ENCODE peak calls at places on chromosomes 3 and 15, in seven cellular contexts. P is sigmoid colon; Q is AG04450; W is uterus; T is cardiac muscle cell; X is A673; B is CD8-positive, alpha-beta T cell. Y is an unnamed sample.

GRCh38 chr3:2166552-2166951 is 67.9 kb downstream of the CNTN4 start:
- DNase-seq in P (no peak), Q (no peak), W (no peak), T (no peak), X (peak; percentile 39), B (no peak), Y (no peak)

GRCh38 chr15:40430271-40430805 is 10.4 kb upstream of the BAHD1 start:
- DNase-seq in P (no peak), Q (no peak), W (no peak), T (no peak), X (peak; percentile 77), B (no peak), Y (no peak)

GRCh38 chr15:65476942-65477341 is 40.5 kb downstream of the DPP8 start:
- DNase-seq in P (no peak), Q (peak; percentile 49), W (no peak), T (peak; percentile 81), X (no peak), B (no peak), Y (no peak)

GRCh38 chr3:134018406-134018805 is 11.3 kb downstream of the SLCO2A1 start:
- DNase-seq in P (peak; percentile 18), Q (no peak), W (no peak), T (peak; percentile 57), X (no peak), B (no peak), Y (no peak)

GRCh38 chr15:73598540-73599195 is 34.5 kb downstream of the NPTN start:
- DNase-seq in P (no peak), Q (no peak), W (peak; percentile 35), T (peak; percentile 64), X (peak; percentile 20), B (no peak), Y (no peak)

GRCh38 chr3:69353088-69353478 is 32.8 kb downstream of the FRMD4B start:
- DNase-seq in P (no peak), Q (no peak), W (no peak), T (no peak), X (no peak), B (no peak), Y (no peak)

GRCh38 chr15:32861741-32862140 is 143.9 kb downstream of the GREM1 start:
- DNase-seq in P (no peak), Q (no peak), W (peak; percentile 41), T (peak; percentile 61), X (peak; percentile 48), B (no peak), Y (peak; percentile 5)

GRCh38 chr3:72187131-72187530 is 402.2 kb upstream of the PROK2 start:
- DNase-seq in P (no peak), Q (no peak), W (no peak), T (peak; percentile 20), X (no peak), B (no peak), Y (no peak)

GRCh38 chr3:182971637-182972036 is 8.7 kb downstream of the DCUN1D1 start:
- DNase-seq in P (no peak), Q (no peak), W (no peak), T (peak; percentile 8), X (no peak), B (no peak), Y (no peak)

GRCh38 chr15:42060797-42061196 is 33.6 kb downstream of the PLA2G4D start:
- DNase-seq in P (no peak), Q (no peak), W (no peak), T (no peak), X (no peak), B (no peak), Y (no peak)

GRCh38 chr15:22806156-22806555 is 19.7 kb downstream of the NIPA1 start:
- DNase-seq in P (no peak), Q (no peak), W (no peak), T (no peak), X (no peak), B (no peak), Y (peak; percentile 69)

GRCh38 chr3:25870452-25870851 is 80.6 kb downstream of the OXSM start:
- DNase-seq in P (no peak), Q (no peak), W (no peak), T (no peak), X (no peak), B (no peak), Y (no peak)

GRCh38 chr3:38579146-38579545 is 70.3 kb downstream of the SCN5A start:
- DNase-seq in P (no peak), Q (no peak), W (no peak), T (peak; percentile 17), X (no peak), B (no peak), Y (no peak)

GRCh38 chr3:33926998-33927605 is 128.7 kb downstream of the PDCD6IP start:
- DNase-seq in P (no peak), Q (no peak), W (no peak), T (no peak), X (no peak), B (no peak), Y (no peak)

GRCh38 chr3:126422571-126423091 is 27.9 kb downstream of the CFAP100 start:
- DNase-seq in P (peak; percentile 58), Q (no peak), W (no peak), T (no peak), X (no peak), B (no peak), Y (no peak)

GRCh38 chr15:25169318-25169717 is 214.5 kb downstream of the SNRPN start:
- DNase-seq in P (peak; percentile 42), Q (no peak), W (no peak), T (no peak), X (no peak), B (no peak), Y (no peak)

GRCh38 chr3:71226565-71227281 is 356.8 kb downstream of the FOXP1 start:
- DNase-seq in P (no peak), Q (no peak), W (no peak), T (peak; percentile 56), X (no peak), B (peak; percentile 57), Y (no peak)

GRCh38 chr3:160649596-160649995 is 27.4 kb upstream of the ARL14 start:
- DNase-seq in P (no peak), Q (no peak), W (no peak), T (no peak), X (no peak), B (no peak), Y (no peak)

GRCh38 chr3:8767667-8768363 is 1.6 kb downstream of the OXTR start:
- DNase-seq in P (no peak), Q (no peak), W (no peak), T (peak; percentile 17), X (no peak), B (no peak), Y (no peak)

GRCh38 chr3:129412542-129413198 is 15.8 kb downstream of the EFCAB12 start:
- DNase-seq in P (no peak), Q (peak; percentile 58), W (no peak), T (peak; percentile 47), X (no peak), B (no peak), Y (no peak)
- H3K27ac ChIP-seq in P (no peak overlapping the region), Q (peak overlapping the region; percentile 96), W (no peak overlapping the region), T (no peak overlapping the region), X (no peak overlapping the region), B (no peak overlapping the region), Y (no peak overlapping the region)

DNA sequence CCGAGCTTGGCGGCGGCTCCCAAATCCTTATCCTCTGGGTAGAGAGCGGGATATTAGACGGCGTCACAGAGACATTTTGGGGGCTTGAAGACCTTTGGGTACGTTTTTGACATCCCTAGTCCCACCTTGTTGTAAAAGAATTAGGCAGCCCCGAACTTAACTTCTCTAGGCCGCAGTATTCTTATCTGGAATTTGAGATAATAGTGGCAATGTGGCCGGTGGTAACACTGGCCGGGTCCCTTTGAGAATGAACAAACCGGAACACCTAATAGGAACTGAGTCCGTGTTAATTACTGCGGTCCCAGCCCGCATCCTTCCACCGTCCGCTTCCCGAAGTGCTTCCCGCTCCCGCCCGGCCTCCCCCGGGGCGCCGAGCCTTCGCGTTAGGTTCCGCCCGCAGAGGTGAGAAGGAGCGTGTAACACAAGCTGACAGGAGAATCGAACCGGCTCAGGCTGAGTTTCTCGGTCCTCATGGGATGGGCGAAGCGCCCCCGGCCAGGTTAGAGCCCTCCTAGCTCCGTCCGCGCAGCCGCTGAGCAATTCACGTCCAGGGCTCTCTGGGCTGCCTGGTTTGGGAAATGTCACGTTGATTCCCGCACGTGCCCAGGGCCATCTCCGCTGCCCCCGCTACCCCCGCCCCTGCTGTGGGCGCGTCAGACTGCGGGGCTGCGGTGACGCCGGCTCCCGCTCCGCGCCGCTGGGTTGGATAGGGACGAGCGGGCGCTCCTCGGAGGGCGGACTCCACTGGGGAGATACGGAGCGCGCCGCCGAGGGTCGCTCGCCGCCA is 826 bp downstream of the CLDN11 start:
- DNase-seq in P (peak; percentile 65), Q (no peak), W (peak; percentile 49), T (peak; percentile 65), X (no peak), B (no peak), Y (peak; percentile 40)
- H3K27ac ChIP-seq in P (peak overlapping the region; percentile 53), Q (peak overlapping the region; percentile 77), W (peak overlapping the region; percentile 72), T (no peak overlapping the region), X (no peak overlapping the region), B (no peak overlapping the region), Y (peak overlapping the region; percentile 79)

DNA sequence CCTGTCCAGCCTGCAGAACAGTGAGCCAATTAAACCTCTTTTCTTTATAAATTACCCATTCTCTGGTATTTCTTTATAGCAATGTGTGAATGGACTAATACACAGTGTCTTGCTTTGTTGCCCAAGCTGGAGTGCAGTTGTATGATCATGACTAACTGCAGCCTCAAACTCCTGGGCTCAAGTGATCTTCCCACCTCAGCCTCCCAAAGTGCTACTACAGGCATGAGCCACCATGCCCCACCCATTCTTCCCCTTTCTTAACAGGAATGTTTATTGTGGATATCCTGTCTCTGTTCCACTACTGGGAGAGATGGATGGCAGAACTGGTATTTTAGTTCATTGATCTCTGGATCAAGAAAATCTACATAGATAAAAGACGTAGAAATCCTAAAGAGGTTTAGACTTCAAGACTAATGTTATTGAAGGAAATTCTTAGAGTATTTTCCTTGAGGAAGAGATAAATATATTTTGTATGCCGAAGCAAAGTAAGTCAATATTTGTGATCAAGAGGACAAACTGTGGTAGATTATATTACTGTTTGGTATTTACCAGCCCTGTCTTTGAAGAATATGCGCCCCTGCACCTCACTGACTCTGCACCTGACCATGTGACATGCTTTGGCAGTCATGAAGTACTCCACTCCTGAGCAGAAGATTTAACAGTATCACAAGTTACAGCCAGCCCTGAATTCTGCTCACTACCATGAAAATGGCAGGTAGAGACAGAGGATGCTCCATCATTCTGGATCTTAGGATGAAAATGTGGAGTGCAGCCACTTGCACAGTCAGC is 42.9 kb downstream of the UACA start:
- DNase-seq in P (no peak), Q (no peak), W (no peak), T (no peak), X (no peak), B (no peak), Y (no peak)
- H3K27ac ChIP-seq in P (no peak overlapping the region), Q (no peak overlapping the region), W (no peak overlapping the region), T (peak overlapping the region; percentile 27), X (no peak overlapping the region), B (no peak overlapping the region), Y (no peak overlapping the region)

GRCh38 chr15:50549326-50549725 is 2.9 kb upstream of the USP50 start:
- DNase-seq in P (no peak), Q (no peak), W (no peak), T (no peak), X (no peak), B (no peak), Y (no peak)

GRCh38 chr15:50546566-50546965 is at the start of gene USP50:
- DNase-seq in P (no peak), Q (no peak), W (no peak), T (no peak), X (no peak), B (no peak), Y (no peak)

GRCh38 chr15:50542051-50542450 is 4.4 kb downstream of the USP50 start:
- DNase-seq in P (no peak), Q (no peak), W (peak; percentile 15), T (peak; percentile 56), X (peak; percentile 20), B (no peak), Y (no peak)

GRCh38 chr15:50543556-50543955 is 2.9 kb downstream of the USP50 start:
- DNase-seq in P (no peak), Q (no peak), W (no peak), T (no peak), X (no peak), B (no peak), Y (no peak)

GRCh38 chr15:50544368-50544767 is 2.1 kb downstream of the USP50 start:
- DNase-seq in P (no peak), Q (no peak), W (no peak), T (no peak), X (no peak), B (no peak), Y (no peak)
- H3K27ac ChIP-seq in P (no peak overlapping the region), Q (no peak overlapping the region), W (no peak overlapping the region), T (no peak overlapping the region), X (no peak overlapping the region), B (no peak overlapping the region), Y (no peak overlapping the region)

Y was measured in caudate nucleus.